ENCODE peak calls at places on chromosomes 1 and 21, in eight cellular contexts. K is transverse colon, E is K562, F is HCT116, P is GM23338, W is GM12878, V is esophagus muscularis mucosa, C is spleen. G is an unnamed sample.

GRCh38 chr1:96472471-96472870 is 249.1 kb upstream of the PTBP2 start:
- DNase-seq in W (no peak), K (no peak), C (no peak), V (no peak), E (no peak), P (no peak), F (no peak), G (no peak)

GRCh38 chr1:114093624-114094302 is 59.9 kb downstream of the SYT6 start:
- DNase-seq in C (no peak), F (peak), W (no peak), P (no peak), V (no peak), E (no peak), K (no peak), G (peak)

GRCh38 chr1:156896490-156897033 is 3.0 kb downstream of the PEAR1 start:
- DNase-seq in V (no peak), P (peak), C (no peak), F (peak), E (no peak), W (no peak), K (no peak), G (no peak)

GRCh38 chr1:204806943-204807624 is 63.6 kb upstream of the NFASC start:
- DNase-seq in W (peak), F (peak), V (peak), K (peak), C (peak), E (peak), P (peak), G (peak)

GRCh38 chr1:241627453-241628329 is 12.5 kb downstream of the CHML start:
- DNase-seq in W (peak), K (peak), P (peak), E (peak), C (no peak), V (no peak), F (peak), G (peak)

GRCh38 chr21:26169061-26169610 is 1.4 kb downstream of the APP start:
- DNase-seq in V (no peak), P (peak), F (peak), W (peak), K (peak), E (no peak), C (no peak), G (peak)

GRCh38 chr1:102262994-102263393 is 266.3 kb upstream of the OLFM3 start:
- DNase-seq in E (no peak), K (no peak), P (no peak), F (no peak), C (no peak), W (no peak), V (no peak), G (no peak)

GRCh38 chr21:29078884-29079765 is 5.7 kb upstream of the CCT8 start:
- DNase-seq in V (no peak), W (peak), F (no peak), E (peak), P (no peak), K (no peak), C (no peak), G (peak)

DNA sequence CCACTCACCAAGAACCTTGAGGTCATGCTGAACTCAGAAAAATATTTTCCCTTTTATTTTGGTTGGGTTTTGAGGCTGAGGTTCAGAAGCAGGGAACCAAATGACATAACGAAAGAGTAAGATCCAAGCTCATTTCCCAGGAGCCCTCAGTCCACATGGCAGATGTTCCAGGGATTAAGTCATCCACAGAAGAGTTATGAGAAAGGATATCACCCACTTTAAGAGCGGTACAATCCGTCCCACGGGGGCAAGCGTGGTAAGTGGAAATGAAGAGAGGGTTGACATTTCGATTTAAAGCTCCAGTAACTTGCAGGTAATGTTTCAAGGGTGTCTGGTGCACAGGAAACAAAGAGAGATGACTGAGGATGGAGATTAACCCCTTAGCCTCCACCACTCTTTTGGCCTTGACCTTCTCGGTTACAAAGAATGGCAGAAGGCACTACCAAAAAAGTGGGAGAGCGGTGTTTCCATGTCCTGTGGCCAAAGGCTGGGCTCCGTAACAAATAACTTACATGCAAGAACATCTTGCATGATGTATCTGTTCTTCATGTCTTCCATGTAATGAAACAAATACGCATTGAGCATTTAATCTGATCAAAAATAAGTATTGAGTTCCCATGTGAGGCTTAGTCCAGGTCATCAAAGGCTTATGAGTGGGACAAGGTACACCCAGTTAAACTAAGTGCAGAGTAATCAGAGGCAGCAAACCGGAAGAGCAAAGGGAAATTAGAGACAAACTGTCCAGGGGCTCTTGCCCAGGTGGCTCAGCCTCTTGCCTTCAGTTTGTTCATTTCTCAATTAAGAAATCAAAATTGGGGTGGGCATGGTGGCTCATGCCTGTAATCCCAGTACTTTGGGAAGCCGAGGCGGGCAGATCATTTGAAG is 241.4 kb downstream of the TOMM20 start:
- DNase-seq in K (no peak), V (no peak), W (no peak), C (no peak), F (no peak), P (no peak), E (no peak), G (no peak)
- TF ChIP-seq POLR2AphosphoS5 in K (peak), V (no peak), W (no peak), C (no peak), F (no peak), P (no peak), E (no peak), G (no peak)

DNA sequence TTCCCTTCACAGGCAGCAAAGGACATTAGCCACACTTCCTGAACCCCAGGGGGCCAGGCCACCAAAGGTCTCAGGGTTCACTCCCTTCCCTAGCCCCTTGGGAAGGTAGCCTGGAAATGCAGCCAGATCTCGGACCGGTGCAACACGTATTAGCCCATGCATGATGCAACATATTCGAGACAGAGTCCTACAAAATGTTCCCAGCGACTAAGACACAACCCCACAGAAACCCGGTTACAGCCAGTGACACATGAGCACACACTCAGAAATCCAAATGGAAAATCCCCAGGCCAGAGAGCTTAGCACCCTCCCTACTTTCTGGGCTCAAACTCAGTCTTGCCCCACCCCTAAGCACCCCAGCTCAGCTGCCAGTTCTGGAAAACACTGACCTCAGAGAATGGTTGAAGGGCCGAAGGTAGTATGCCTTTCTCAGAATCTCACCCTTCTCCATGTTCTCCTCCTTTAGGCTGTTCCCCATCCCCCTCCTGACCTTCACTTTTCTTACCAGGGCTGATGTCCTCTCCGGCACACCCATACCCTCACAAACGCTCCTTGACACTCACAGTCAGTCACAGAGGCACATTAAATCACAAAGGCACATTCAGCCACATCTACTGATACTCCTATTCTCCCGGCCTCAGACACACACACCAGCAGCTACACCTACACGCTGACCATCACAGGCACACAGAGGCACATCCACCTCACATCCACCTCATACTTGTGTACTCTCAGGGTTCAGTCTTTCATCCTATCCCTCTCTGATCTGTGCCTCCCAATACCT is at the start of gene TSPAN1:
- DNase-seq in P (no peak), E (no peak), K (no peak), W (no peak), C (no peak), V (no peak), F (no peak), G (no peak)
- TF ChIP-seq POLR2AphosphoS5 in P (no peak), E (no peak), K (no peak), W (no peak), C (no peak), V (peak), F (no peak), G (no peak)

GRCh38 chr1:199399996-199400714 is 627.4 kb upstream of the NR5A2 start:
- DNase-seq in E (no peak), V (no peak), P (no peak), K (no peak), F (no peak), C (no peak), W (peak), G (no peak)

GRCh38 chr1:199394856-199395255 is 632.7 kb upstream of the NR5A2 start:
- DNase-seq in V (no peak), W (no peak), C (no peak), E (no peak), F (no peak), P (no peak), K (no peak), G (no peak)

GRCh38 chr1:199396456-199396855 is 631.1 kb upstream of the NR5A2 start:
- DNase-seq in W (no peak), F (no peak), E (no peak), V (no peak), P (no peak), K (no peak), C (no peak), G (no peak)
- TF ChIP-seq POLR2AphosphoS5 in W (no peak), F (no peak), E (no peak), V (no peak), P (no peak), K (no peak), C (no peak), G (no peak)

GRCh38 chr1:175169305-175170018 is 23.1 kb downstream of the KIAA0040 start:
- DNase-seq in W (no peak), P (no peak), V (no peak), K (no peak), F (peak), C (no peak), E (no peak), G (no peak)
- TF ChIP-seq POLR2AphosphoS5 in W (no peak), P (no peak), V (no peak), K (no peak), F (peak), C (no peak), E (no peak), G (no peak)

GRCh38 chr1:66353207-66353606 is 180.7 kb upstream of the SGIP1 start:
- DNase-seq in C (no peak), F (no peak), V (no peak), P (peak), K (no peak), W (no peak), E (no peak), G (no peak)
- TF ChIP-seq POLR2AphosphoS5 in C (no peak), F (no peak), V (no peak), P (peak), K (no peak), W (no peak), E (no peak), G (no peak)

DNA sequence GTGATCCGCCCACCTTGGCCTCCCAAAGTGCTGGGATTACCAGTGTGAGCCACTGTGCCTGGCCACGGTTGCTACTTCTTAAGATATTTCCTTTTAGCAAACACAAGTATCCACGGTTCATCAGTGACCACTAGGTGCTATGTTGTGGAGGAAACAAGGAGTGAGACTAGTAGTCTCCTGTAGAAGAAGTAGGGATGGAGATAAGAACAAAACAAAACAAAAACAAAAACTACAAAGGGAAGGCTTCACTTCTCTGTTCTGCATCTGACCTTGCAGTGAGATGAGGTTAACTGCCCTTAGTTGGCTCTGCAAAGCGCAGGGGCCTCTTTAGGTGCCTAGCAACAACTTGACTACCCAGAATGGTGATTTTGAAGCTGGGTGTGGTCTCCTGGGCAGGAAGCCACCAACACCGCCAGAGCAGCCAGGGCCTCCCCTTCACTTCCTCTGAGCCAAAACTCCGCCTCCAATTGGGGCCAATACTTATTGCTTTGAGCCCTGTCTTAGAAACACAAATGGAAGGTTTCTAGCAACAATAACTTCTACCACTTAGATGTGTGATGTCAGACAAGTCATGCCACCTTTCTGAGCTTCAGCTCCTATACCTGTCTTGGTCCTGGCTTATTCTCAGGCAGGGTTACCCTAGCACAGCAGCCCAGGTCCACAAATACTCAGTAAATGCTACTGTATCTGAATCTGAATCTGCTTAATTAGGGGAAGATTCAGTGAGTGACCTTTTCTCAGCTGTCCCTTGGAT is 12.7 kb upstream of the CDC42 start:
- DNase-seq in C (peak), P (peak), V (peak), K (peak), E (peak), F (no peak), W (peak), G (peak)
- TF ChIP-seq POLR2AphosphoS5 in C (peak), P (no peak), V (no peak), K (no peak), E (no peak), F (no peak), W (peak), G (peak)

DNA sequence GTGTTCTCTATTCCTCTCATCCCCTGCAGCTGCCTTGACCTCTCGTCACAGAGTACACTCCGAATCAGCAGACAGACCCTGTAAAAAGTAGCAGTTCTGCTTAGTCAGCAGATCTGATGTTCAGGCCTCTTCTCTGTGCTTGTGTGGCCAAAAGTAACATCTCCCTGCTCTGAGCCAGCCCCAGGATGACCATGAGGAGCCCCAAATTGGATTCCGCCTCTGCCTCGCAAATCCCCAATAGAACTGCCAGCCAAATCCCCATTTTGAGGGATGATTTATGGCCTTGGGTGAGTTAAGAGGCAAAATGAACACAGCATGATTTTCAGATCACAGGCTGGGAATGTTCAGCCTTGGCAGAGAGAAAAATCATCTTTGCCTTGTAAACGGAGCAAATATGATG is 77.6 kb downstream of the MAN1C1 start:
- DNase-seq in F (no peak), W (no peak), K (peak), E (no peak), V (no peak), C (no peak), P (no peak), G (no peak)
- TF ChIP-seq POLR2AphosphoS5 in F (no peak), W (no peak), K (peak), E (no peak), V (no peak), C (no peak), P (no peak), G (no peak)